ENCODE peak calls at places on chromosomes 11 and 22, in ten cellular contexts. P is HFF-Myc, V is NCI-H1417, G is hippocampal formation, W is amniotic stem cell, Q is SK-N-SH, C is lower leg skin, N is CD14-positive monocyte, L is COR-L47, Z is GM23248. E is an unnamed sample.

GRCh38 chr11:2741377-2742131 is 41.8 kb upstream of the KCNQ1OT1 start:
- DNase-seq in N (peak; percentile 34), V (no peak), Z (peak; percentile 74), C (no peak), W (peak; percentile 15), Q (no peak), P (no peak), L (no peak), G (no peak), E (no peak)

GRCh38 chr11:76240666-76241065 is 34.4 kb upstream of the WNT11 start:
- DNase-seq in W (no peak), N (no peak), C (no peak), V (no peak), P (no peak), G (no peak), L (no peak), Q (no peak), Z (no peak), E (no peak)

GRCh38 chr11:27456140-27456801 is 16.3 kb downstream of the LGR4 start:
- DNase-seq in Q (no peak), G (no peak), N (no peak), V (peak; percentile 16), W (peak; percentile 39), C (no peak), P (no peak), L (no peak), Z (peak; percentile 80), E (peak; percentile 8)

GRCh38 chr22:40107756-40108437 is 69.8 kb upstream of the TNRC6B start:
- DNase-seq in Q (no peak), Z (peak; percentile 90), V (no peak), N (no peak), G (no peak), C (no peak), P (no peak), W (peak; percentile 68), L (no peak), E (no peak)

GRCh38 chr22:50684986-50685385 is 12.4 kb downstream of the SHANK3 start:
- DNase-seq in P (no peak), N (no peak), G (no peak), V (no peak), Q (peak; percentile 13), Z (no peak), W (no peak), L (no peak), C (no peak), E (no peak)

GRCh38 chr11:92885600-92885999 is 83.9 kb upstream of the MTNR1B start:
- DNase-seq in V (peak; percentile 57), P (no peak), Q (no peak), L (no peak), N (no peak), C (no peak), W (no peak), Z (no peak), G (no peak), E (no peak)

GRCh38 chr22:35212020-35212419 is 45.3 kb upstream of the HMGXB4 start:
- DNase-seq in V (no peak), Z (peak; percentile 14), L (no peak), N (no peak), W (no peak), P (no peak), G (no peak), Q (no peak), C (no peak), E (no peak)

GRCh38 chr22:34812631-34813030 is 253.3 kb upstream of the ISX start:
- DNase-seq in G (no peak), Q (no peak), W (no peak), C (no peak), P (no peak), N (no peak), V (no peak), Z (no peak), L (no peak), E (no peak)

GRCh38 chr11:113006916-113007445 is 45.8 kb downstream of the NCAM1 start:
- DNase-seq in Z (no peak), G (no peak), C (no peak), Q (no peak), L (no peak), W (no peak), V (no peak), N (no peak), P (no peak), E (no peak)

GRCh38 chr11:12195773-12196172 is 85.4 kb downstream of the MICAL2 start:
- DNase-seq in W (no peak), Q (no peak), V (no peak), L (no peak), P (no peak), N (no peak), Z (no peak), C (no peak), G (no peak), E (no peak)

GRCh38 chr11:86580535-86580934 is 91.9 kb downstream of the ME3 start:
- DNase-seq in N (no peak), Z (no peak), W (no peak), Q (no peak), V (no peak), P (no peak), L (no peak), G (no peak), C (no peak), E (no peak)

GRCh38 chr22:28883917-28884753 is 763 bp downstream of the ZNRF3 start:
- DNase-seq in Q (peak; percentile 74), W (no peak), C (no peak), P (no peak), G (no peak), N (no peak), V (peak; percentile 56), L (no peak), Z (peak; percentile 77), E (no peak)

GRCh38 chr11:11211186-11211585 is 141.9 kb downstream of the CSNK2A3 start:
- DNase-seq in Z (no peak), L (no peak), N (no peak), C (no peak), P (no peak), G (no peak), Q (no peak), W (no peak), V (no peak), E (no peak)

GRCh38 chr11:13143486-13144297 is 133.9 kb upstream of the BMAL1 start:
- DNase-seq in G (no peak), W (no peak), V (no peak), P (no peak), L (no peak), Q (no peak), N (no peak), C (no peak), Z (peak; percentile 29), E (no peak)

GRCh38 chr11:84969103-84969502 is 658.0 kb downstream of the DLG2 start:
- DNase-seq in Q (no peak), V (no peak), W (no peak), C (no peak), Z (peak; percentile 51), N (no peak), L (no peak), P (no peak), G (no peak), E (no peak)

GRCh38 chr11:202490-202889 is 4.7 kb downstream of the BET1L start:
- DNase-seq in P (no peak), Q (no peak), V (no peak), N (no peak), G (no peak), Z (no peak), W (no peak), C (no peak), L (no peak), E (no peak)

GRCh38 chr11:107834995-107835394 is 23.6 kb downstream of the SLC35F2 start:
- DNase-seq in C (no peak), Z (no peak), W (no peak), L (no peak), V (peak; percentile 88), G (no peak), N (no peak), P (no peak), Q (no peak), E (no peak)

GRCh38 chr11:108713076-108713790 is 48.4 kb downstream of the DDX10 start:
- DNase-seq in N (no peak), G (no peak), C (no peak), Z (peak; percentile 36), V (no peak), Q (no peak), L (no peak), W (no peak), P (no peak), E (no peak)

GRCh38 chr11:44986315-44986714 is 35.6 kb upstream of the TP53I11 start:
- DNase-seq in Q (no peak), V (no peak), P (no peak), W (no peak), G (no peak), L (no peak), N (no peak), C (no peak), Z (no peak), E (no peak)

GRCh38 chr11:34052608-34053160 is 1.2 kb downstream of the CAPRIN1 start:
- DNase-seq in Q (peak; percentile 44), W (no peak), P (no peak), Z (peak; percentile 54), V (no peak), L (peak; percentile 10), G (no peak), C (peak; percentile 23), N (no peak), E (no peak)

E was measured in HAP-1.